ENCODE peak calls at places on chromosomes 2 and 18, in five cellular contexts. A, O, S, N and J are unnamed samples. For H3K4me1, the result is how much of the 10 kb centered on the place peaks cover.

GRCh38 chr2:241540766-241541561 is 17.6 kb upstream of the BOK start:
- DNase-seq in O (peak), S (peak), N (peak), A (no peak), J (peak)

GRCh38 chr2:239190346-239190745 is 210.5 kb downstream of the HDAC4 start:
- DNase-seq in A (peak), N (peak), S (no peak), O (no peak), J (no peak)

GRCh38 chr18:57397440-57397839 is 37.7 kb upstream of the ONECUT2 start:
- DNase-seq in N (no peak), S (no peak), A (no peak), O (no peak), J (no peak)

GRCh38 chr2:98118852-98119251 is 31.9 kb downstream of the VWA3B start:
- DNase-seq in O (no peak), S (no peak), N (no peak), A (no peak), J (no peak)

GRCh38 chr18:78619854-78620253 is 359.8 kb upstream of the SALL3 start:
- DNase-seq in N (no peak), S (no peak), A (no peak), O (no peak), J (no peak)

GRCh38 chr18:63096327-63096874 is 223.2 kb downstream of the BCL2 start:
- DNase-seq in A (no peak), O (no peak), N (no peak), S (no peak), J (no peak)

GRCh38 chr2:223976635-223977226 is 19.5 kb downstream of the MRPL44 start:
- DNase-seq in A (no peak), S (no peak), N (no peak), O (peak), J (no peak)

GRCh38 chr2:109185801-109186570 is 57.0 kb downstream of the SH3RF3 start:
- DNase-seq in S (no peak), O (peak), N (no peak), A (no peak), J (peak)

GRCh38 chr2:218255441-218255840 is 5.4 kb upstream of the GPBAR1 start:
- DNase-seq in O (no peak), A (no peak), S (no peak), N (no peak), J (no peak)

GRCh38 chr2:23155022-23155421 is 230.0 kb upstream of the KLHL29 start:
- DNase-seq in A (no peak), N (peak), S (no peak), O (no peak), J (no peak)

GRCh38 chr18:350953-351572 is 83.2 kb upstream of the THOC1 start:
- DNase-seq in S (no peak), O (no peak), N (no peak), A (no peak), J (no peak)

GRCh38 chr18:9297007-9297393 is 37.6 kb upstream of the TWSG1 start:
- DNase-seq in O (no peak), S (no peak), A (no peak), N (no peak), J (no peak)

GRCh38 chr2:161134547-161135518 is 25.4 kb upstream of the TANK start:
- DNase-seq in N (peak), A (no peak), S (no peak), O (peak), J (no peak)

GRCh38 chr18:48750485-48751175 is 200.1 kb downstream of the SMAD7 start:
- DNase-seq in A (no peak), N (no peak), S (no peak), O (no peak), J (no peak)

GRCh38 chr2:3736112-3736511 is 32.7 kb downstream of the DCDC2C start:
- DNase-seq in S (no peak), A (no peak), N (no peak), O (no peak), J (no peak)

GRCh38 chr2:32009479-32010256 is 1.1 kb downstream of the MEMO1 start:
- DNase-seq in O (no peak), A (no peak), N (peak), S (no peak), J (peak)

GRCh38 chr2:58608146-58608545 is 367.0 kb upstream of the FANCL start:
- DNase-seq in S (no peak), A (no peak), O (no peak), N (no peak), J (no peak)

GRCh38 chr2:26630669-26631360 is 10.4 kb downstream of the CIB4 start:
- DNase-seq in N (no peak), O (no peak), S (no peak), A (no peak), J (no peak)

GRCh38 chr2:25825238-25825637 is 53.0 kb downstream of the ASXL2 start:
- DNase-seq in N (no peak), A (no peak), S (no peak), O (no peak), J (no peak)

GRCh38 chr2:230751062-230751461 is 38.4 kb downstream of the CAB39 start:
- DNase-seq in O (peak), A (no peak), S (no peak), N (no peak), J (no peak)

GRCh38 chr2:43238176-43238575 is 11.8 kb upstream of the ZFP36L2 start:
- DNase-seq in A (no peak), S (no peak), N (no peak), O (no peak), J (no peak)

GRCh38 chr2:189860161-189860560 is 75.9 kb downstream of the PMS1 start:
- DNase-seq in A (no peak), O (no peak), S (no peak), N (no peak), J (no peak)

GRCh38 chr18:72675394-72675793 is 131.3 kb upstream of the CBLN2 start:
- DNase-seq in N (no peak), S (no peak), O (no peak), A (no peak), J (no peak)

GRCh38 chr18:79819951-79820351 is 22.2 kb downstream of the KCNG2 start:
- DNase-seq in S (no peak), O (no peak), N (no peak), A (no peak), J (no peak)

GRCh38 chr2:231615058-231615671 is 22.5 kb downstream of the TEX44 start:
- DNase-seq in S (no peak), O (no peak), N (no peak), A (no peak), J (peak)

GRCh38 chr2:66897181-66897580 is 462.3 kb downstream of the MEIS1 start:
- DNase-seq in A (no peak), N (no peak), O (no peak), S (no peak), J (no peak)

DNA sequence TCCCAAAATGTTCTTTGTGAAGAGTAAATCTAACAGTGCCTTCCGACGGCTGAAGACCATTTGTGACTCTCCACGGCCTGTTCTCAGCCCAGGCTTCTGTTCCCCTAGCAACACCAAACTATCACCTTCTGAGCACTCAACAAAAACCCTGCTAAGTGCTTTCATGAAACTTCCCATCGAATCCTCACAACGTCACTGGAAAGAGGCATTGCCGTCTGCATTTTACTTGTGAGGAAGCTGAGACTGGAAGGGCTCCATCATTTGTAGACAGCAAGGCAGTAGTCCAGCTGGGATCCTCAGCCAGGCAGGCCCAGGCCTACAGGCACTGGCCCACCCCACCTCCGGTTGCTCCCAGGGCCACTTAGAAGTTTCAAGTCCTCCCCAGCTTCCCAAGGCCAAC is 97.8 kb upstream of the POU3F3 start:
- DNase-seq in A (no peak), O (no peak), S (no peak), N (no peak), J (no peak)
- TF ChIP-seq POLR2AphosphoS5 in A (no peak), O (no peak), S (no peak), N (no peak), J (no peak)

GRCh38 chr2:220134756-220135534 is 507.5 kb downstream of the SLC4A3 start:
- DNase-seq in N (no peak), S (no peak), A (no peak), O (no peak), J (no peak)
- H3K4me1 ChIP-seq in N (under half), S (under half), A (under half), O (under half), J (under half)

DNA sequence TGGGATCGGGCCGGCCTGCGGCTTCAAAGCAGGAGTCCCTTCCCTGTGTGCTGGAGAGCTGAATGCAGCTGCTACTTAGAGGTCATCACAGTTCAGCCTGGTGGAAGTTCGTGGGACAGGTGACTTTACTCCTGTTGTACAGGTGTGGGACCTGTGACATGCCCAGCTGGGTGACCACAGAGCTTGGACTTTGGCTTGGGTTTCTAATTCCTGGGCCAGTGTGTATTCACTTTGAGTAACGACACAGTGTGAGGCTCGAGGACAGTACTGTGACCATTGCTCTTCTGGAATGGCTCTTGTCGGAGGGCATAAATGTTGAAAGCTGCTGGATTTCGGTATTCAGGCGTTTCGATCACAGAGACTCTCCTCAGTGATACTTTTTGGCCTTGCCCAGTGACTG is 114.4 kb downstream of the STPG4 start:
- DNase-seq in A (no peak), O (no peak), S (no peak), N (no peak), J (no peak)
- H3K27ac ChIP-seq in A (no peak), O (no peak), S (no peak), N (peak), J (peak)

GRCh38 chr2:133756833-133757232 is 188.6 kb upstream of the NCKAP5 start:
- DNase-seq in N (no peak), A (no peak), O (no peak), S (no peak), J (no peak)

GRCh38 chr2:133753665-133754064 is 185.4 kb upstream of the NCKAP5 start:
- DNase-seq in S (no peak), A (no peak), O (no peak), N (no peak), J (no peak)

GRCh38 chr2:133760366-133760765 is 192.1 kb upstream of the NCKAP5 start:
- DNase-seq in O (no peak), N (no peak), S (no peak), A (no peak), J (no peak)

DNA sequence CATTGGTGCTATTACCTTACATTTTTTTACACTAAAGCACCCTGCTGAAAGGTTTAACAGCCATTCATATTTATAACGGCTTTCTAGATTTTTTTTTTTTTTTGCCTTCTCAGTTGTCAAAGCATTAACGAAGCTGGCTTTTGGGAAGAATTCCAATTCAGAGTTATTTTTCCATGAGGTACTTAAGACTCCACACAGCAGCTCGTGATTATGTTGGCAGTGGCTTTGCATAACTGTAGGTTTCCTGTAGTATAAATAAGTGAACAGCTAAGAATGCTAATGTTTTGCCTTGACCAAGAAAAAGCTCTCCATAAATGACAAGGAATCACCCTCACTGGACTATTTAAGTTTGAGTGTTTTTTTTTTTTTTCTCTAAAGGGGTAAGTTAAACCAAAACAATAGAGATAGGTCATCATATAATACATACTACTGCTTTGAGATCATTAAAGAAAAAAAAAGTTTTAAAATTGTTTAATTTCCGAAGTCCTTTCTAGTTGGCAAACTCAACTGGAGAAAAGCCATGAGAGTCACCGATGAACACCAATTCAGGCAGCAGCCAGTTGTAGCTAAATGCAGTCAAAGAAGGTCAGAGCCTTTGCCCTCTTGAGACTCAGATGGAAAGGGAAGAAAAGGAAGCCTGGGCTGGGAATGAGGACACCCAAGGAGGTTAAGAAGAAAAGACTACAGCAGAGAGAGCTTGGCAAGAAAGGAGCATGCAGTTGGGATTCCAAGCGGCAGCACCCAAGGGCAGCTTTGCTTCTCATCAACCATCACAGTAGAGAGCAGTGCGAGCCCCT is 187.4 kb upstream of the NCKAP5 start:
- DNase-seq in A (no peak), S (no peak), N (no peak), O (peak), J (no peak)
- TF ChIP-seq POLR2AphosphoS5 in A (no peak), S (no peak), N (no peak), O (no peak), J (peak)